ENCODE peak calls at places on chromosome 6, in five cellular contexts. Y is NCI-H82; S is left ventricle myocardium superior; B is HFFc6; O is stimulated activated CD4-positive, alpha-beta T cell treated with anti-CD3 and anti-CD28 coated beads, Interleukin-15, amount 100 ng/mL, for 1 hour. K is an unnamed sample.

GRCh38 chr6:129586815-129587214 is 123.2 kb downstream of the ARHGAP18 start:
- DNase-seq in S (no peak), Y (no peak), O (no peak), B (no peak), K (no peak)

GRCh38 chr6:42010185-42010872 is 40.0 kb upstream of the TAF8 start:
- DNase-seq in O (no peak), B (no peak), Y (peak; percentile 72), S (no peak), K (no peak)

GRCh38 chr6:150895898-150896632 is 30.6 kb downstream of the MTHFD1L start:
- DNase-seq in O (no peak), B (no peak), S (no peak), Y (no peak), K (no peak)

GRCh38 chr6:170271771-170272314 is 19.0 kb downstream of the DLL1 start:
- DNase-seq in O (peak; percentile 44), B (no peak), Y (no peak), S (peak; percentile 62), K (no peak)

GRCh38 chr6:138662474-138662873 is 111.1 kb upstream of the CCDC28A start:
- DNase-seq in B (peak; percentile 26), S (no peak), Y (no peak), O (no peak), K (no peak)

GRCh38 chr6:20351529-20351928 is 50.1 kb upstream of the E2F3 start:
- DNase-seq in O (no peak), Y (no peak), B (no peak), S (no peak), K (no peak)

GRCh38 chr6:43308101-43308989 is at the start of gene CRIP3:
- DNase-seq in S (peak; percentile 68), B (no peak), Y (peak; percentile 51), O (peak; percentile 17), K (peak; percentile 50)

GRCh38 chr6:17478223-17478907 is 85.0 kb downstream of the CAP2 start:
- DNase-seq in S (no peak), B (no peak), Y (no peak), O (no peak), K (no peak)

GRCh38 chr6:154457046-154457713 is 53.3 kb downstream of the CNKSR3 start:
- DNase-seq in S (no peak), Y (no peak), O (no peak), B (no peak), K (no peak)

GRCh38 chr6:169236545-169236944 is 17.1 kb downstream of the THBS2 start:
- DNase-seq in O (no peak), S (no peak), B (no peak), Y (no peak), K (no peak)

GRCh38 chr6:150894935-150895686 is 29.6 kb downstream of the MTHFD1L start:
- DNase-seq in B (no peak), O (no peak), S (no peak), Y (peak; percentile 83), K (peak; percentile 31)

GRCh38 chr6:15911753-15912504 is 217.0 kb upstream of the MYLIP start:
- DNase-seq in O (no peak), S (no peak), B (no peak), Y (no peak), K (no peak)

GRCh38 chr6:108755257-108756240 is 92.7 kb upstream of the ARMC2 start:
- DNase-seq in Y (no peak), B (peak; percentile 46), S (no peak), O (no peak), K (no peak)

GRCh38 chr6:30163090-30163917 is at the start of gene TRIM15:
- DNase-seq in B (no peak), O (no peak), S (no peak), Y (no peak), K (peak; percentile 78)

GRCh38 chr6:90241229-90241873 is 55.3 kb downstream of the BACH2 start:
- DNase-seq in O (no peak), S (no peak), B (no peak), Y (peak; percentile 57), K (no peak)

K was measured in hepatocyte.